ENCODE peak calls at places on chromosomes 13 and 19, in six cellular contexts. U is RWPE2, W is dorsolateral prefrontal cortex, Q is heart left ventricle, N is neuronal stem cell, Z is aorta. D is an unnamed sample.

GRCh38 chr19:3506384-3507340 is 551 bp downstream of the FZR1 start:
- DNase-seq in N (no peak), Q (peak), W (no peak), U (peak), Z (no peak), D (no peak)

GRCh38 chr13:43019811-43020210 is 3.6 kb upstream of the DNAJC15 start:
- DNase-seq in U (no peak), N (no peak), Q (no peak), W (no peak), Z (no peak), D (no peak)

GRCh38 chr19:8361921-8362793 is 1.8 kb upstream of the ANGPTL4 start:
- DNase-seq in Q (peak), Z (peak), W (peak), N (no peak), U (peak), D (no peak)

GRCh38 chr13:83941669-83942335 is 59.5 kb upstream of the SLITRK1 start:
- DNase-seq in U (peak), Q (no peak), N (peak), W (no peak), Z (no peak), D (no peak)

GRCh38 chr19:5354403-5354802 is 13.8 kb upstream of the PTPRS start:
- DNase-seq in N (no peak), Q (no peak), U (no peak), W (no peak), Z (no peak), D (no peak)

GRCh38 chr19:21934593-21934992 is 76.2 kb downstream of the ZNF208 start:
- DNase-seq in Z (no peak), N (no peak), U (no peak), W (no peak), Q (no peak), D (no peak)

GRCh38 chr19:5877869-5878268 is 7.5 kb upstream of the FUT5 start:
- DNase-seq in U (no peak), N (peak), W (no peak), Q (no peak), Z (no peak), D (no peak)

GRCh38 chr13:112118451-112119064 is 51.6 kb downstream of the SOX1 start:
- DNase-seq in N (no peak), Z (no peak), U (no peak), W (no peak), Q (no peak), D (no peak)

GRCh38 chr19:40321566-40322270 is 26.5 kb downstream of the C19orf47 start:
- DNase-seq in Q (no peak), N (no peak), U (no peak), W (no peak), Z (peak), D (no peak)

GRCh38 chr19:41774515-41774980 is 19.2 kb downstream of the CEACAM6 start:
- DNase-seq in Q (no peak), W (no peak), N (no peak), Z (no peak), U (peak), D (no peak)

DNA sequence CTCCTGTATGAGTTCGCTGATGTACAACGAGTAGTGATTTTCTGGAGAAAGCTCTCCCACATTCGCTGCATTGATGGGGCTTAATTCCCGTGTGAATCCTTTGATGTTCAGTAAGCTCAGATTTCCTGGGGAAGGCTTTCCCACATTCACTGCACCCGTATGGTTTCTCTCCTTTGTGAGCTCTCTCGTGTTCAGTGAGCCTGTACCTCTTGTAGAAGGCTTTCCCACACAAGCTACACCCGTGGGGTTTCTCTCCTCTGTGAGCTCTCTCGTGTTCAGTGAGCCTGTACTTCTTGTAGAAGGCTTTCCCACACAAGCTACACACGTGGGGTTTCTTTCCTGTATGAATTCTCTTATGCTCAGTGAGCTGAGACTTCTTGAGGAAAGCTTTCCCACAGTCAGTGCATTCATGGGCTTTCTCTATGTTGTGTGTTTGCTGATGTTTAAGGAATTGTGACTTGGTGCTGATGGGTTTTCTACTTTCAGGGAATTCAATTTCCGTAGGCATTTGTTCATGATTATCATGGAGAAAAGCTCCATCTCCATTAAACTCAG is 3.5 kb upstream of the ZNF577 start:
- DNase-seq in Q (no peak), W (no peak), Z (no peak), N (no peak), U (no peak), D (no peak)
- H3K4me3 ChIP-seq in Q (no peak), W (no peak), Z (no peak), N (no peak), U (no peak), D (no peak)

DNA sequence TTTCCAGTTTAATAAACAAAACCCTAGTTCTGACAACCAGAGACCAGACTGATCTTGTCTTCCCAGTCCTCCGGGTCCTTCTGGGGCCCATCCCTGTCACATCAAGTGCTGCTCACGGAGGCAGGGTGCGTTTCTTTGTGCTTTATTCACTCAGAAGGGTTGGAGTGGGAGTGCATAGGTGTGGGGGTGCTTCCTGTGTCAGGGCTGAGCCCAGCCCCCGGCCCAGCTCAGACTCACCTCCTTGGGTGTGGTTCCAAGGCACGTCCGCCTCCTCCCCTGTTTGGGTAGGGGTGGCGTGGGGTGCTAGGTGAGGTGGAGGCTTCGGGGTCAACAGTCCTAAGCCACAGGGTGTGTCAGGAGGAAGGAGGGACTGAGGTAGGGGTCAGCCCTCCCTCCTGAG is 3.1 kb downstream of the CCER2 start:
- DNase-seq in Z (no peak), N (no peak), Q (no peak), U (no peak), W (no peak), D (no peak)
- H3K27ac ChIP-seq in Z (no peak), N (no peak), Q (no peak), U (no peak), W (no peak), D (no peak)

GRCh38 chr19:33366917-33367316 is 6.6 kb upstream of the CEBPG start:
- DNase-seq in U (no peak), W (no peak), Z (no peak), Q (no peak), N (no peak), D (no peak)

GRCh38 chr19:33362508-33363228 is 10.8 kb upstream of the CEBPG start:
- DNase-seq in N (no peak), Q (no peak), U (no peak), W (no peak), Z (no peak), D (no peak)

GRCh38 chr19:33366127-33366526 is 7.4 kb upstream of the CEBPG start:
- DNase-seq in W (no peak), Q (no peak), U (no peak), N (no peak), Z (no peak), D (no peak)

GRCh38 chr19:33368074-33368864 is 5.2 kb upstream of the CEBPG start:
- DNase-seq in W (no peak), Z (no peak), N (no peak), U (no peak), Q (no peak), D (no peak)

GRCh38 chr19:33365676-33366075 is 7.8 kb upstream of the CEBPG start:
- DNase-seq in Q (no peak), N (no peak), Z (no peak), U (no peak), W (no peak), D (no peak)
- H3K4me3 ChIP-seq in Q (no peak), N (no peak), Z (no peak), U (no peak), W (no peak), D (no peak)

GRCh38 chr13:99285432-99286182 is 21.6 kb downstream of the GPR183 start:
- DNase-seq in W (no peak), Z (no peak), Q (no peak), U (no peak), N (no peak), D (no peak)
- H3K27ac ChIP-seq in W (no peak), Z (no peak), Q (peak), U (no peak), N (no peak), D (no peak)

GRCh38 chr13:99421758-99422555 is 79.3 kb upstream of the TM9SF2 start:
- DNase-seq in Z (no peak), Q (no peak), N (no peak), W (no peak), U (no peak), D (no peak)
- H3K4me3 ChIP-seq in Z (no peak), Q (no peak), N (no peak), W (no peak), U (no peak), D (no peak)

GRCh38 chr19:55242517-55242916 is 14.0 kb upstream of the TMEM86B start:
- DNase-seq in W (no peak), N (no peak), U (no peak), Q (no peak), Z (peak), D (no peak)
- H3K27ac ChIP-seq in W (no peak), N (no peak), U (no peak), Q (no peak), Z (no peak), D (no peak)

D was measured in iPS DF 6.9.